ENCODE peak calls at places on chromosomes 4 and X, in six cellular contexts. X is colonic mucosa; Q is ovary; O is adrenal gland; W is transverse colon; D is CD8-positive, alpha-beta T cell. C is an unnamed sample.

GRCh38 chr4:69800599-69800998 is 40.2 kb upstream of the SULT1B1 start:
- DNase-seq in X (no peak), Q (no peak), O (no peak), W (no peak), D (no peak), C (no peak)

GRCh38 chr4:140243345-140243753 is 89.4 kb upstream of the MAML3 start:
- DNase-seq in X (peak; percentile 78), Q (no peak), O (no peak), W (peak; percentile 73), D (peak; percentile 18), C (no peak)

GRCh38 chr4:121943941-121944340 is 7.9 kb downstream of the TRPC3 start:
- DNase-seq in X (no peak), Q (no peak), O (no peak), W (no peak), D (no peak), C (no peak)

GRCh38 chrX:23694606-23695005 is 27.3 kb downstream of the PRDX4 start:
- DNase-seq in X (peak; percentile 52), Q (peak; percentile 50), O (peak; percentile 77), W (peak; percentile 55), D (peak; percentile 38), C (no peak)

GRCh38 chr4:72442715-72443114 is 126.3 kb downstream of the ADAMTS3 start:
- DNase-seq in X (no peak), Q (no peak), O (no peak), W (no peak), D (no peak), C (no peak)

GRCh38 chrX:17459596-17459995 is 84.6 kb downstream of the NHS start:
- DNase-seq in X (no peak), Q (no peak), O (no peak), W (no peak), D (no peak), C (no peak)

GRCh38 chr4:165288639-165289428 is 38.6 kb upstream of the MSMO1 start:
- DNase-seq in X (no peak), Q (no peak), O (no peak), W (no peak), D (no peak), C (no peak)

GRCh38 chrX:113384628-113385027 is 544.0 kb upstream of the AMOT start:
- DNase-seq in X (no peak), Q (no peak), O (peak; percentile 63), W (no peak), D (no peak), C (peak; percentile 62)

GRCh38 chrX:128518508-128518907 is 466.3 kb upstream of the ACTRT1 start:
- DNase-seq in X (no peak), Q (no peak), O (no peak), W (no peak), D (no peak), C (no peak)
- TF ChIP-seq CTCF in X (no peak), Q (no peak), O (peak; percentile 29), W (no peak), D (no peak), C (no peak)

DNA sequence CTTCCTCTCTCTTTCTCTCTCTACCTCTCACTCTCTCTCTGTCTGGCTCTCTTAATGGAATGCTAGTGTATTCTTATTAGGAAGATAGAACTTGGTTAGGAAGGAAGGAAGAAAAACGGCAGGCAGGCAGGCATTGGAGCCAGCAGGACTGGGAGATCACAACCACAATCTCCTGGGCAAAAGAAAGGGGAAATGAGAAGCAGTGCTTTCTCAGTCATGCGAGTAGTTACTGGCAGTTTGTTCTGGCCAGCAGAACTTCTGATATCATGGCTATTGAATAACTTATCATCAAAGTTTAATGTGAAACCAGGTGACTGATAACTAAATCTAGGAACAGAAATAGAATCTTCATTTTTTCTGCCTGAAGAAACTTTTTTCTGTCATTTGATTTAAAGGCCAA is 60.9 kb upstream of the PAGE1 start:
- DNase-seq in X (no peak), Q (no peak), O (no peak), W (no peak), D (no peak), C (no peak)
- H3K27me3 ChIP-seq in X (peaks cover 4% of the 10 kb centered on the region), Q (no peaks in the 10 kb centered on the region), O (peaks cover 25% of the 10 kb centered on the region), W (no peaks in the 10 kb centered on the region), D (no peaks in the 10 kb centered on the region), C (peaks cover 3% of the 10 kb centered on the region)

GRCh38 chr4:86521373-86521969 is 72.6 kb upstream of the PTPN13 start:
- DNase-seq in X (no peak), Q (no peak), O (no peak), W (no peak), D (no peak), C (no peak)
- TF ChIP-seq CTCF in X (no peak), Q (no peak), O (no peak), W (no peak), D (no peak), C (no peak)

GRCh38 chrX:68261060-68261672 is 172.1 kb downstream of the OPHN1 start:
- DNase-seq in X (no peak), Q (no peak), O (no peak), W (no peak), D (no peak), C (peak; percentile 21)
- H3K27me3 ChIP-seq in X (no peaks in the 10 kb centered on the region), Q (no peaks in the 10 kb centered on the region), O (no peaks in the 10 kb centered on the region), W (no peaks in the 10 kb centered on the region), D (no peaks in the 10 kb centered on the region), C (no peaks in the 10 kb centered on the region)

DNA sequence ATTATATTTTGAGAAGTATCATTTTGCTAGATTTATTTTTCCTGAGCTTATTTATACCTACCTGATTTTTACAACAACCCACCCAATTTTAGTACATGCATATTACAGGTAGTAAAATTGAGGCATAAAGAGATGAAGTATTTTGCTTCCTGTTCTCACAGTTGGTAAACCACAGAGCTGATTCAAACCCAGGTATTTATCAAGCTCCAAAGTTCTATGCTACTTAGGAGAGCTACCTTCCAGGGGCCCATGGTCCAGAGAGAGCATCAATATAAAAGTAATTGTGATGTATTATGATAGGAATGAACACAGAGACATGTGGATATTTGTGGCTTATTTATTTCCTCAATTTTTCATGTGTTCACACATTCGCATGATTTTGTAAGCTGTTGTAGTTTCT is 20.2 kb upstream of the GBA3 start:
- DNase-seq in X (no peak), Q (no peak), O (no peak), W (no peak), D (no peak), C (no peak)
- TF ChIP-seq CTCF in X (no peak), Q (no peak), O (no peak), W (no peak), D (no peak), C (no peak)

GRCh38 chrX:85569096-85569495 is 189.6 kb upstream of the POF1B start:
- DNase-seq in X (no peak), Q (no peak), O (no peak), W (no peak), D (no peak), C (no peak)
- H3K27me3 ChIP-seq in X (no peaks in the 10 kb centered on the region), Q (no peaks in the 10 kb centered on the region), O (peaks cover 14% of the 10 kb centered on the region), W (no peaks in the 10 kb centered on the region), D (no peaks in the 10 kb centered on the region), C (no peaks in the 10 kb centered on the region)

DNA sequence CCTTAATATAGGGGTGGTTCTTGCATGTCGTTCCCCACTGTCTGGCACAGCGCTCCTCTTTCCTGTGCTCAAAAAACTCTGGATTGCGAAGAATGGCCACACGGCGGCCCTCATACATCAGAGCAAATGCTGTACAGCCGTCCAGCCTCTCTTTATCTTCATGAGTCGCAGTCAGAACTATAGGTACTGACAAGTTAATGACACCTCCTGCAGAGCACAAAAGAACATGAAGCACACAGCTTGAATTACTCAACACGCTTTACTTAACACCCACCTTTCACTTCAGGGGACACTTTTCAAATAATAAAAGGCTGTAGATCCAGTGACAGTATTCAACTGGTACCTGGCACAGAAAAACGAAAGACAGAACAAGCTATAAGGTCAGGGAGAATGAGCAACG is 65.3 kb downstream of the PAPSS1 start:
- DNase-seq in X (no peak), Q (no peak), O (no peak), W (no peak), D (no peak), C (no peak)
- TF ChIP-seq CTCF in X (no peak), Q (no peak), O (no peak), W (no peak), D (no peak), C (no peak)